ENCODE peak calls at places on chromosomes 2 and 18, in nine cellular contexts. S, R, L, I, V, Y, Z, B and H are unnamed samples.

GRCh38 chr2:147182260-147182659 is 662.6 kb upstream of the ACVR2A start:
- DNase-seq in L (peak; percentile 30), B (no peak), V (no peak), Y (no peak), Z (no peak), R (peak; percentile 84), I (no peak), S (peak; percentile 51), H (no peak)

GRCh38 chr2:49798570-49798969 is 644.3 kb upstream of the FSHR start:
- DNase-seq in S (no peak), R (no peak), I (no peak), V (no peak), Y (no peak), B (no peak), L (no peak), Z (no peak), H (no peak)

GRCh38 chr2:37091873-37092272 is 7.6 kb downstream of the GPATCH11 start:
- DNase-seq in Y (no peak), V (no peak), B (no peak), R (no peak), I (no peak), S (no peak), L (no peak), Z (no peak), H (no peak)

GRCh38 chr18:47898696-47899095 is 31.8 kb downstream of the SMAD2 start:
- DNase-seq in V (peak; percentile 7), Z (peak; percentile 47), L (no peak), R (peak; percentile 16), Y (no peak), I (no peak), B (no peak), S (no peak), H (no peak)

GRCh38 chr2:24287171-24287570 is 73.2 kb downstream of the ITSN2 start:
- DNase-seq in R (no peak), Y (no peak), S (no peak), V (no peak), Z (no peak), I (no peak), L (no peak), B (no peak), H (no peak)

GRCh38 chr2:71614976-71615768 is 161.8 kb downstream of the DYSF start:
- DNase-seq in I (no peak), Y (peak; percentile 92), Z (no peak), B (peak; percentile 49), L (peak; percentile 37), S (peak; percentile 9), V (no peak), R (no peak), H (peak; percentile 69)

GRCh38 chr2:186771395-186771794 is 77.5 kb downstream of the FAM171B start:
- DNase-seq in V (no peak), I (no peak), Y (no peak), L (no peak), B (no peak), R (peak; percentile 28), Z (no peak), S (no peak), H (no peak)

GRCh38 chr18:45102863-45103262 is 422.2 kb downstream of the SETBP1 start:
- DNase-seq in S (no peak), R (no peak), Z (no peak), I (no peak), V (no peak), B (no peak), Y (no peak), L (no peak), H (no peak)

GRCh38 chr18:79933765-79934164 is 17.7 kb downstream of the SLC66A2 start:
- DNase-seq in R (no peak), B (peak; percentile 39), Y (no peak), S (no peak), L (peak; percentile 71), I (no peak), Z (no peak), V (no peak), H (peak; percentile 50)

GRCh38 chr2:180607501-180608060 is 372.8 kb upstream of the UBE2E3 start:
- DNase-seq in R (no peak), B (no peak), V (no peak), L (no peak), I (no peak), Z (peak; percentile 55), S (no peak), Y (no peak), H (no peak)

GRCh38 chr2:108449410-108450200 is 599 bp downstream of the GCC2 start:
- DNase-seq in R (peak; percentile 3), Y (no peak), S (peak; percentile 40), L (peak; percentile 42), V (no peak), B (no peak), I (peak; percentile 44), Z (no peak), H (no peak)

GRCh38 chr18:5961097-5961827 is 65.9 kb upstream of the TMEM200C start:
- DNase-seq in Y (no peak), I (no peak), R (no peak), Z (no peak), B (no peak), S (no peak), L (no peak), V (no peak), H (no peak)

GRCh38 chr2:17355608-17356329 is 162.5 kb downstream of the RAD51AP2 start:
- DNase-seq in B (no peak), Z (no peak), Y (no peak), L (no peak), I (no peak), S (no peak), R (no peak), V (no peak), H (no peak)